ENCODE peak calls at places on chromosome X, in seven cellular contexts. One of them, this sample, is unnamed.

GRCh38 chrX:148609766-148610698 is 109.6 kb downstream of the AFF2 start:
- DNase-seq in neuronal stem cell: peak; percentile 9
- DNase-seq in IMR-90: no peak
- DNase-seq in H1: peak; percentile 7
- DNase-seq in H9: peak; percentile 64
- DNase-seq in mesenchymal stem cell: no peak
- DNase-seq in mesendoderm: peak; percentile 85
- DNase-seq in this sample: no peak

GRCh38 chrX:76454456-76454927 is 27.0 kb downstream of the MAGEE1 start:
- DNase-seq in mesendoderm: peak; percentile 69
- DNase-seq in H9: peak; percentile 30
- DNase-seq in IMR-90: peak; percentile 9
- DNase-seq in H1: no peak
- DNase-seq in mesenchymal stem cell: peak; percentile 0
- DNase-seq in neuronal stem cell: no peak
- DNase-seq in this sample: peak; percentile 44

GRCh38 chrX:17414839-17415238 is 39.8 kb downstream of the NHS start:
- DNase-seq in mesendoderm: peak; percentile 87
- DNase-seq in H1: no peak
- DNase-seq in IMR-90: no peak
- DNase-seq in H9: peak; percentile 42
- DNase-seq in mesenchymal stem cell: no peak
- DNase-seq in neuronal stem cell: no peak
- DNase-seq in this sample: no peak

GRCh38 chrX:133892337-133892736 is 93.1 kb downstream of the GPC3 start:
- DNase-seq in IMR-90: no peak
- DNase-seq in H9: no peak
- DNase-seq in mesendoderm: peak; percentile 71
- DNase-seq in H1: no peak
- DNase-seq in neuronal stem cell: peak; percentile 55
- DNase-seq in mesenchymal stem cell: no peak
- DNase-seq in this sample: peak; percentile 44

GRCh38 chrX:107716045-107716684 is 59.4 kb downstream of the TSC22D3 start:
- DNase-seq in mesenchymal stem cell: no peak
- DNase-seq in mesendoderm: peak; percentile 85
- DNase-seq in H9: peak; percentile 76
- DNase-seq in IMR-90: peak; percentile 21
- DNase-seq in neuronal stem cell: peak; percentile 26
- DNase-seq in H1: no peak
- DNase-seq in this sample: no peak

GRCh38 chrX:64975491-64975890 is 759 bp downstream of the ZC4H2 start:
- DNase-seq in mesenchymal stem cell: peak; percentile 38
- DNase-seq in H9: peak; percentile 41
- DNase-seq in mesendoderm: peak; percentile 68
- DNase-seq in H1: no peak
- DNase-seq in IMR-90: no peak
- DNase-seq in neuronal stem cell: peak; percentile 29
- DNase-seq in this sample: no peak

GRCh38 chrX:50333308-50333707 is 128.7 kb downstream of the CCNB3 start:
- DNase-seq in H9: no peak
- DNase-seq in mesendoderm: no peak
- DNase-seq in neuronal stem cell: no peak
- DNase-seq in mesenchymal stem cell: no peak
- DNase-seq in H1: no peak
- DNase-seq in IMR-90: no peak
- DNase-seq in this sample: no peak

GRCh38 chrX:63930140-63930539 is 145.1 kb upstream of the ARHGEF9 start:
- DNase-seq in mesendoderm: peak; percentile 53
- DNase-seq in H9: peak; percentile 41
- DNase-seq in neuronal stem cell: peak; percentile 8
- DNase-seq in H1: peak; percentile 7
- DNase-seq in IMR-90: no peak
- DNase-seq in mesenchymal stem cell: no peak
- DNase-seq in this sample: no peak

GRCh38 chrX:1576201-1577101 is 15.0 kb upstream of the AKAP17A start:
- DNase-seq in neuronal stem cell: no peak
- DNase-seq in mesenchymal stem cell: no peak
- DNase-seq in H9: no peak
- DNase-seq in mesendoderm: no peak
- DNase-seq in IMR-90: no peak
- DNase-seq in H1: no peak
- DNase-seq in this sample: no peak

GRCh38 chrX:19360903-19361302 is 17.2 kb downstream of the PDHA1 start:
- DNase-seq in IMR-90: no peak
- DNase-seq in H9: no peak
- DNase-seq in mesenchymal stem cell: no peak
- DNase-seq in mesendoderm: peak; percentile 11
- DNase-seq in H1: no peak
- DNase-seq in neuronal stem cell: no peak
- DNase-seq in this sample: no peak

GRCh38 chrX:20515841-20516461 is 249.2 kb upstream of the RPS6KA3 start:
- DNase-seq in mesenchymal stem cell: peak; percentile 79
- DNase-seq in IMR-90: peak; percentile 90
- DNase-seq in H9: no peak
- DNase-seq in neuronal stem cell: no peak
- DNase-seq in H1: no peak
- DNase-seq in mesendoderm: peak; percentile 77
- DNase-seq in this sample: peak; percentile 49

GRCh38 chrX:152313529-152314302 is 137.4 kb downstream of the GABRA3 start:
- DNase-seq in mesenchymal stem cell: no peak
- DNase-seq in mesendoderm: peak; percentile 5
- DNase-seq in neuronal stem cell: no peak
- DNase-seq in H1: no peak
- DNase-seq in H9: no peak
- DNase-seq in IMR-90: no peak
- DNase-seq in this sample: no peak

GRCh38 chrX:276588-277171 is 4.5 kb upstream of the PLCXD1 start:
- DNase-seq in H1: no peak
- DNase-seq in mesendoderm: no peak
- DNase-seq in IMR-90: peak; percentile 76
- DNase-seq in H9: no peak
- DNase-seq in neuronal stem cell: no peak
- DNase-seq in mesenchymal stem cell: peak; percentile 80
- DNase-seq in this sample: peak; percentile 87

GRCh38 chrX:356385-357034 is 30.2 kb downstream of the PPP2R3B start:
- DNase-seq in mesenchymal stem cell: peak; percentile 53
- DNase-seq in H1: no peak
- DNase-seq in mesendoderm: no peak
- DNase-seq in IMR-90: peak; percentile 64
- DNase-seq in neuronal stem cell: no peak
- DNase-seq in H9: no peak
- DNase-seq in this sample: no peak

GRCh38 chrX:148310402-148311200 is 189.8 kb upstream of the AFF2 start:
- DNase-seq in neuronal stem cell: no peak
- DNase-seq in mesendoderm: no peak
- DNase-seq in H1: no peak
- DNase-seq in mesenchymal stem cell: no peak
- DNase-seq in H9: no peak
- DNase-seq in IMR-90: no peak
- DNase-seq in this sample: no peak

GRCh38 chrX:147602297-147602696 is 309.4 kb upstream of the FMR1 start:
- DNase-seq in mesendoderm: peak; percentile 42
- DNase-seq in mesenchymal stem cell: no peak
- DNase-seq in H9: no peak
- DNase-seq in IMR-90: no peak
- DNase-seq in neuronal stem cell: no peak
- DNase-seq in H1: no peak
- DNase-seq in this sample: peak; percentile 6

GRCh38 chrX:15441464-15441863 is 51.7 kb downstream of the PIR start:
- DNase-seq in H1: no peak
- DNase-seq in H9: no peak
- DNase-seq in neuronal stem cell: no peak
- DNase-seq in IMR-90: no peak
- DNase-seq in mesendoderm: no peak
- DNase-seq in mesenchymal stem cell: no peak
- DNase-seq in this sample: no peak

GRCh38 chrX:15815779-15816452 is 25.6 kb downstream of the ZRSR2 start:
- DNase-seq in neuronal stem cell: peak; percentile 3
- DNase-seq in mesenchymal stem cell: peak; percentile 50
- DNase-seq in IMR-90: peak; percentile 33
- DNase-seq in H1: no peak
- DNase-seq in mesendoderm: peak; percentile 87
- DNase-seq in H9: peak; percentile 60
- DNase-seq in this sample: peak; percentile 55

GRCh38 chrX:53283567-53283966 is 2.2 kb upstream of the IQSEC2 start:
- DNase-seq in mesenchymal stem cell: no peak
- DNase-seq in H9: no peak
- DNase-seq in IMR-90: no peak
- DNase-seq in H1: no peak
- DNase-seq in mesendoderm: no peak
- DNase-seq in neuronal stem cell: no peak
- DNase-seq in this sample: no peak

GRCh38 chrX:153492153-153492454 is 2.7 kb upstream of the BGN start:
- DNase-seq in H1: no peak
- DNase-seq in neuronal stem cell: no peak
- DNase-seq in H9: no peak
- DNase-seq in mesenchymal stem cell: no peak
- DNase-seq in IMR-90: no peak
- DNase-seq in mesendoderm: no peak
- DNase-seq in this sample: no peak
- H3K4ac ChIP-seq in H1: no peak overlapping the region
- H3K4ac ChIP-seq in neuronal stem cell: no peak overlapping the region
- H3K4ac ChIP-seq in H9: no peak overlapping the region
- H3K4ac ChIP-seq in mesenchymal stem cell: no peak overlapping the region
- H3K4ac ChIP-seq in IMR-90: no peak overlapping the region
- H3K4ac ChIP-seq in mesendoderm: no peak overlapping the region
- H3K4ac ChIP-seq in this sample: no peak overlapping the region

GRCh38 chrX:12441376-12442128 is 303.3 kb downstream of the FRMPD4 start:
- DNase-seq in IMR-90: peak; percentile 87
- DNase-seq in neuronal stem cell: no peak
- DNase-seq in H9: no peak
- DNase-seq in H1: no peak
- DNase-seq in mesendoderm: no peak
- DNase-seq in mesenchymal stem cell: peak; percentile 45
- DNase-seq in this sample: no peak
- H3K23ac ChIP-seq in IMR-90: no peak overlapping the region
- H3K23ac ChIP-seq in neuronal stem cell: no peak overlapping the region
- H3K23ac ChIP-seq in H9: no peak overlapping the region
- H3K23ac ChIP-seq in H1: no peak overlapping the region
- H3K23ac ChIP-seq in mesendoderm: no peak overlapping the region
- H3K23ac ChIP-seq in mesenchymal stem cell: no peak overlapping the region
- H3K23ac ChIP-seq in this sample: no peak overlapping the region

GRCh38 chrX:43682726-43683125 is 26.6 kb downstream of the MAOA start:
- DNase-seq in mesendoderm: no peak
- DNase-seq in neuronal stem cell: no peak
- DNase-seq in H9: no peak
- DNase-seq in H1: no peak
- DNase-seq in mesenchymal stem cell: no peak
- DNase-seq in IMR-90: no peak
- DNase-seq in this sample: no peak

GRCh38 chrX:43679778-43680177 is 23.7 kb downstream of the MAOA start:
- DNase-seq in mesendoderm: no peak
- DNase-seq in H1: no peak
- DNase-seq in neuronal stem cell: no peak
- DNase-seq in H9: no peak
- DNase-seq in mesenchymal stem cell: no peak
- DNase-seq in IMR-90: no peak
- DNase-seq in this sample: no peak

GRCh38 chrX:43688586-43688985 is 32.5 kb downstream of the MAOA start:
- DNase-seq in H9: no peak
- DNase-seq in IMR-90: no peak
- DNase-seq in neuronal stem cell: no peak
- DNase-seq in H1: no peak
- DNase-seq in mesendoderm: no peak
- DNase-seq in mesenchymal stem cell: no peak
- DNase-seq in this sample: no peak

GRCh38 chrX:43685221-43685620 is 29.1 kb downstream of the MAOA start:
- DNase-seq in H1: no peak
- DNase-seq in IMR-90: no peak
- DNase-seq in mesenchymal stem cell: no peak
- DNase-seq in neuronal stem cell: no peak
- DNase-seq in mesendoderm: no peak
- DNase-seq in H9: no peak
- DNase-seq in this sample: no peak
- H3K27ac ChIP-seq in H1: no peak overlapping the region
- H3K27ac ChIP-seq in IMR-90: no peak overlapping the region
- H3K27ac ChIP-seq in mesenchymal stem cell: no peak overlapping the region
- H3K27ac ChIP-seq in neuronal stem cell: no peak overlapping the region
- H3K27ac ChIP-seq in mesendoderm: no peak overlapping the region
- H3K27ac ChIP-seq in H9: no peak overlapping the region
- H3K27ac ChIP-seq in this sample: no peak overlapping the region

GRCh38 chrX:123905334-123905733 is 45.5 kb downstream of the XIAP start:
- DNase-seq in H1: no peak
- DNase-seq in IMR-90: no peak
- DNase-seq in H9: no peak
- DNase-seq in mesendoderm: no peak
- DNase-seq in neuronal stem cell: no peak
- DNase-seq in mesenchymal stem cell: no peak
- DNase-seq in this sample: no peak
- H3K4ac ChIP-seq in H1: no peak overlapping the region
- H3K4ac ChIP-seq in IMR-90: no peak overlapping the region
- H3K4ac ChIP-seq in H9: no peak overlapping the region
- H3K4ac ChIP-seq in mesendoderm: no peak overlapping the region
- H3K4ac ChIP-seq in neuronal stem cell: no peak overlapping the region
- H3K4ac ChIP-seq in mesenchymal stem cell: no peak overlapping the region
- H3K4ac ChIP-seq in this sample: no peak overlapping the region